ENCODE peak calls at places on chromosome 11, in nine cellular contexts. P is fibroblast of lung, V is kidney, T is GM20000, O is endothelial cell, K is dorsolateral prefrontal cortex, I is cardiac muscle cell, Z is WTC11, W is brain microvascular endothelial cell. U is an unnamed sample.

GRCh38 chr11:14254533-14255530 is 104.2 kb downstream of the RRAS2 start:
- DNase-seq in Z (no peak), O (no peak), P (no peak), I (no peak), K (no peak), V (no peak), T (no peak), W (no peak), U (no peak)

GRCh38 chr11:90468923-90469322 is 246.1 kb upstream of the CHORDC1 start:
- DNase-seq in V (no peak), K (no peak), I (no peak), W (peak; percentile 67), P (peak; percentile 82), Z (no peak), T (no peak), O (no peak), U (no peak)

GRCh38 chr11:47254381-47254780 is 3.4 kb upstream of the NR1H3 start:
- DNase-seq in P (no peak), I (peak; percentile 31), T (no peak), K (no peak), V (no peak), O (no peak), Z (no peak), W (no peak), U (no peak)

GRCh38 chr11:29227816-29228215 is 789.0 kb downstream of the KCNA4 start:
- DNase-seq in V (no peak), K (no peak), P (no peak), T (no peak), Z (no peak), I (peak; percentile 54), W (no peak), O (no peak), U (no peak)

GRCh38 chr11:85718991-85719807 is 33.2 kb upstream of the CCDC89 start:
- DNase-seq in W (peak; percentile 93), T (no peak), O (no peak), I (peak; percentile 92), K (peak; percentile 42), P (peak; percentile 100), Z (peak; percentile 35), V (peak; percentile 82), U (no peak)

GRCh38 chr11:46390331-46391171 is 1.0 kb downstream of the CHRM4 start:
- DNase-seq in I (no peak), O (no peak), T (peak; percentile 57), K (no peak), V (no peak), W (no peak), P (no peak), Z (peak; percentile 40), U (no peak)

GRCh38 chr11:132114185-132114584 is 743.8 kb downstream of the NTM start:
- DNase-seq in O (peak; percentile 69), V (no peak), P (no peak), K (peak; percentile 54), W (no peak), Z (peak; percentile 72), I (peak; percentile 17), T (peak; percentile 17), U (peak; percentile 48)

GRCh38 chr11:116193321-116194114 is 579.3 kb downstream of the BUD13 start:
- DNase-seq in Z (peak; percentile 74), O (peak; percentile 45), P (peak; percentile 88), V (peak; percentile 93), I (peak; percentile 78), K (peak; percentile 62), W (peak; percentile 12), T (no peak), U (no peak)

GRCh38 chr11:121132211-121132976 is 31.4 kb downstream of the TECTA start:
- DNase-seq in O (no peak), I (no peak), Z (no peak), T (no peak), P (peak; percentile 17), K (no peak), W (no peak), V (no peak), U (no peak)
- TF ChIP-seq CTCF in O (no peak), I (no peak), Z (no peak), T (no peak), P (no peak), K (no peak), W (no peak), V (no peak), U (no peak)

GRCh38 chr11:57477507-57478189 is 17.3 kb downstream of the RTN4RL2 start:
- DNase-seq in W (no peak), O (no peak), K (no peak), T (no peak), V (no peak), P (no peak), Z (no peak), I (no peak), U (no peak)

GRCh38 chr11:57475671-57476222 is 15.4 kb downstream of the RTN4RL2 start:
- DNase-seq in Z (no peak), T (peak; percentile 73), P (no peak), V (no peak), I (no peak), O (no peak), W (no peak), K (no peak), U (peak; percentile 73)

GRCh38 chr11:57475191-57475590 is 14.9 kb downstream of the RTN4RL2 start:
- DNase-seq in K (no peak), W (no peak), V (no peak), P (no peak), I (no peak), O (no peak), Z (no peak), T (no peak), U (no peak)

GRCh38 chr11:57476223-57476882 is 16.0 kb downstream of the RTN4RL2 start:
- DNase-seq in W (no peak), I (no peak), K (no peak), T (peak; percentile 71), V (peak; percentile 90), Z (peak; percentile 66), O (no peak), P (no peak), U (peak; percentile 65)

DNA sequence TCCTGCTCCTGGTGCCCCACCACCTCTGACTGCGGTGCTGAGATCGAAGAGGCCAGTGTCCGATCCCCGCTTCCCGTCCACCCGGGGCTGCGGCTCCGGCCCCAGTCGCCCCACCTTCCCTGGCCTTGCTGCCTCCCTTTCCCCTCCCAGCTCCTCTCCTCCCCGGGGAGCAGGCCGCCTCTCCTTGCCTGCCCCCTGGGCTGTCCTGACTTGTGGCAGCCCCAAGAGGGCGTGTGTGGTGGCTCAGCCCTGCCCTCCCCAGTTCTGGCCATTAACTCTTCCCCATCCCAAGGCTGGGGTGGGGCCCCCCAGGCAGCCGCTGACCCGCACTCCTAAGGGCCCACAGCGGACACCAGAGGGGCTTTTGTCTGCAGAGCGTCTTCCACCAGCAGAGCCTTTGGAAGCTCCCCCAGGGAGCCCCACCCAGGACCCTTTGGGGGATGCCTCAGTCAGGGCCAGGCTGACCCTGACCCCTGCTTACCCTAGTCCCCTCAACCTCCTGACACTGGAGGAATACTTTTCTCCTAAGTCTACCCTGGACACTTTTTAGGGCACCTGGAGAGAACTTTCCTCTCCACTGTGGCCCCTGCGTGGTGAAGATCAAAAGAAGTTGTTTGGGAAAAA is 16.7 kb downstream of the RTN4RL2 start:
- DNase-seq in O (peak; percentile 47), Z (peak; percentile 55), I (no peak), V (peak; percentile 84), P (peak; percentile 36), K (no peak), W (no peak), T (peak; percentile 86), U (peak; percentile 80)
- TF ChIP-seq CTCF in O (peak; percentile 7), Z (peak; percentile 40), I (peak; percentile 39), V (peak; percentile 23), P (peak; percentile 45), K (peak; percentile 4), W (peak; percentile 66), T (peak; percentile 49), U (peak; percentile 70)

DNA sequence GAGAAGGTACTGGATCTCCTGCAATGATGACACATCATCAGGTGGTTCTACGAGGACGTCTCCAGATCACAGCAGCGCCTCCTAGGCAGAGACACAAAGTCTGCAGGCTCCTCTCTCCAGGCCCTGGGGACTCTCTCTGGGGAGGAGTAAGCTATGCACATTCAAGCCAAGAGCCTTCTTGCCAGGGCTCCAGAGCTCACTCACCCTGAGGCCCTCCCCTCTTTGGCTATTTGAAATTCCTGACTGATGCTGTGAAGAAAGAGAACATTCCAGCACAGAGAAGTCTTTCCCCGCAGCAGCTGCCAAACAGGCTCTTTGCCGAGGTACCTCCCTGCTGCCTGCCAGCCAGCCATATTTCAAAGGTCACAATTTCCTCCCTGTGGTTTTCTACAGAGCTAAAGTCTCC is 204.9 kb downstream of the CSNK2A3 start:
- DNase-seq in P (peak; percentile 91), O (no peak), K (no peak), T (no peak), I (peak; percentile 93), W (peak; percentile 83), Z (peak; percentile 66), V (peak; percentile 86), U (peak; percentile 38)
- TF ChIP-seq CTCF in P (peak; percentile 39), O (no peak), K (peak; percentile 12), T (no peak), I (peak; percentile 55), W (peak; percentile 45), Z (no peak), V (no peak), U (no peak)

GRCh38 chr11:83191986-83192385 is 1.5 kb upstream of the ANKRD42 start:
- DNase-seq in T (no peak), K (no peak), O (no peak), Z (no peak), V (no peak), P (no peak), W (no peak), I (no peak), U (no peak)

GRCh38 chr11:83194284-83195175 is 1.0 kb downstream of the ANKRD42 start:
- DNase-seq in P (peak; percentile 82), Z (peak; percentile 34), K (peak; percentile 58), T (peak; percentile 43), W (peak; percentile 62), O (peak; percentile 44), I (peak; percentile 87), V (peak; percentile 90), U (peak; percentile 71)

GRCh38 chr11:83195176-83195531 is 1.6 kb downstream of the ANKRD42 start:
- DNase-seq in W (no peak), K (no peak), Z (no peak), P (peak; percentile 5), T (no peak), V (no peak), I (no peak), O (no peak), U (no peak)

GRCh38 chr11:83192846-83193245 is 666 bp upstream of the ANKRD42 start:
- DNase-seq in Z (no peak), W (no peak), V (no peak), K (no peak), O (no peak), I (peak; percentile 40), P (no peak), T (no peak), U (no peak)

DNA sequence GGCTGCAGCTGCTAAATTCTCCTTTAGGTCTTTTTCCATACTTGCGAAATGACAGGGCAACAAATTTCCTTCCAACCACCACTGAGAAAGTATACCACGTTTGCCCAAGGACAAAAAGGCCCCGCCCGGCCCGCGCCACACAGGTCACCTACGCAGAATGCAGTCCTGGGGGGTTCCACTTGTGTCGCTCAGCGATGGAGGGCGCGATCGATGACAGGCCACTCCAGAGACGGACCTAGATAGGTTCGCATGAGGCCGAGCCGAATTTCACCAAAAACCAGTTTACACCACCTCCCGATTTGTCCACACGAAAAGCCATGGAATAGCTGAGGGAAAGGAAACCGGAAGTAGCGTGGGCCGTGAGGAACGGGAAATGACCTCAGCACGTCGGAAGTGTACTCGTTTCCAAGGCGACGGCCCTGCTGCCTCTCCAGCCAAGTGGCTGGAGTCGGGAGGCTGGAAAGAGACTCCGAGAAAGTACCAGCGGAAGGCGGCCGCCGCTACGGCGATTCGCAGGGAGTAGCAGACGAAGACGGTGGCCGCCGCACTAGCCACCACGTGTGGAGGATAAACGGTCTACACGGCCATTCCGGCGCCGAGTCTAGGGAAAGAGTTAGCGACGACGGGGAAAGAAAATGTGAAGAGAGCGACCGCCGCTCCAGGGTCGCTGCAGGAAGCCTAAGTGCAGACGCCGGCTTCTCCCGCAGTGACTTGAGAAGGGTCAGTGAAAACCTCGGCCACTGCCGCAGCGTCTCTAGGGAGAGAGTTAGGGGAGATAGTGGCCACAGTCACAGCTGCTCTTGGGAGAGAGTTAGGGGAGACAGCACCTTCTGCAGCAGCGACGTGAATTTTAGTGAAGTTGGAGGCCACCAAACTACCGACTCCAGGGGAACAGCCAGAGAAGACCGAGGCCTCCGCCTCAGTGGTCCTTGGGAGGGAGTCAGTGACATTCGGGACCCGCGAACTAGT is at the start of gene ANKRD42:
- DNase-seq in I (peak; percentile 98), Z (peak; percentile 87), P (peak; percentile 95), K (peak; percentile 96), O (peak; percentile 90), T (peak; percentile 87), V (peak; percentile 97), W (peak; percentile 95), U (peak; percentile 91)
- TF ChIP-seq CTCF in I (no peak), Z (no peak), P (no peak), K (no peak), O (no peak), T (no peak), V (no peak), W (no peak), U (no peak)